ENCODE peak calls at places on chromosome 12, in seven cellular contexts. O is T-helper 2 cell treated with Interferon-gamma antibody and Interleukin-4, amounts not matched to agents 5 μg/mL and 100 μg/mL, for 36 hours; U is HT1080; K is head of caudate nucleus; F is HTR-8/SVneo; A is iPS-NIHi11; W is left lobe of liver. Z is an unnamed sample.

GRCh38 chr12:70083677-70084020 is 159.6 kb upstream of the CNOT2 start:
- DNase-seq in O (no peak), U (no peak), K (no peak), A (no peak), F (no peak), W (no peak), Z (no peak)

GRCh38 chr12:114588061-114588460 is 95.9 kb downstream of the TBX3 start:
- DNase-seq in K (no peak), U (no peak), O (no peak), F (no peak), W (no peak), A (no peak), Z (no peak)

GRCh38 chr12:29516431-29516875 is 19.0 kb upstream of the OVCH1 start:
- DNase-seq in W (no peak), K (no peak), F (no peak), O (no peak), U (peak), A (no peak), Z (peak)

GRCh38 chr12:123150273-123150803 is 552 bp downstream of the PITPNM2 start:
- DNase-seq in W (peak), F (no peak), K (no peak), U (no peak), A (peak), O (peak), Z (no peak)

GRCh38 chr12:53223391-53224267 is 8.4 kb downstream of the RARG start:
- DNase-seq in O (no peak), F (no peak), U (peak), A (no peak), K (peak), W (no peak), Z (no peak)

GRCh38 chr12:114625294-114625851 is 58.6 kb downstream of the TBX3 start:
- DNase-seq in K (no peak), O (peak), U (peak), F (peak), W (no peak), A (peak), Z (peak)

GRCh38 chr12:55816876-55817351 is 610 bp downstream of the SARNP start:
- DNase-seq in A (peak), K (no peak), F (no peak), W (no peak), U (peak), O (no peak), Z (no peak)

GRCh38 chr12:115102450-115102849 is 418.5 kb upstream of the TBX3 start:
- DNase-seq in A (no peak), U (no peak), K (no peak), F (no peak), W (no peak), O (no peak), Z (no peak)

GRCh38 chr12:6466184-6466573 is 4.3 kb downstream of the VAMP1 start:
- DNase-seq in A (no peak), F (no peak), W (no peak), O (no peak), K (no peak), U (no peak), Z (no peak)

GRCh38 chr12:132761911-132762583 is 415 bp upstream of the ANKLE2 start:
- DNase-seq in W (peak), A (peak), O (peak), F (peak), K (peak), U (peak), Z (peak)

GRCh38 chr12:95582230-95583058 is 31.2 kb upstream of the USP44 start:
- DNase-seq in A (peak), F (peak), U (peak), O (no peak), K (no peak), W (no peak), Z (peak)

GRCh38 chr12:49784756-49785409 is 43.3 kb downstream of the NCKAP5L start:
- DNase-seq in A (no peak), W (no peak), O (no peak), F (no peak), U (peak), K (no peak), Z (peak)

GRCh38 chr12:15956413-15957185 is 45.5 kb downstream of the DERA start:
- DNase-seq in A (peak), F (no peak), K (no peak), U (no peak), W (no peak), O (no peak), Z (no peak)

GRCh38 chr12:52741378-52742195 is 35.6 kb downstream of the KRT76 start:
- DNase-seq in K (no peak), U (peak), F (peak), A (peak), O (peak), W (peak), Z (peak)

GRCh38 chr12:30687265-30687986 is 8.2 kb downstream of the IPO8 start:
- DNase-seq in A (no peak), U (no peak), F (no peak), K (no peak), W (no peak), O (no peak), Z (no peak)

GRCh38 chr12:69475237-69475984 is 5.2 kb downstream of the FRS2 start:
- DNase-seq in K (no peak), O (no peak), U (no peak), A (peak), W (no peak), F (no peak), Z (no peak)

GRCh38 chr12:131378176-131378842 is 332.6 kb upstream of the SFSWAP start:
- DNase-seq in F (no peak), O (no peak), K (no peak), A (no peak), W (no peak), U (no peak), Z (no peak)

GRCh38 chr12:30968211-30968610 is 41.7 kb downstream of the TSPAN11 start:
- DNase-seq in K (no peak), U (no peak), W (no peak), F (no peak), A (no peak), O (no peak), Z (no peak)

GRCh38 chr12:77724367-77724957 is 106.2 kb upstream of the NAV3 start:
- DNase-seq in U (peak), K (no peak), A (peak), W (no peak), F (no peak), O (no peak), Z (peak)

GRCh38 chr12:42735869-42736361 is 146.4 kb upstream of the PRICKLE1 start:
- DNase-seq in A (no peak), K (peak), U (no peak), O (no peak), W (no peak), F (no peak), Z (no peak)

GRCh38 chr12:120212301-120212700 is 11.4 kb upstream of the RPLP0 start:
- DNase-seq in F (no peak), U (no peak), O (no peak), A (peak), K (no peak), W (no peak), Z (no peak)

GRCh38 chr12:132030367-132031038 is 80.8 kb downstream of the EP400 start:
- DNase-seq in W (no peak), U (no peak), O (no peak), F (no peak), K (peak), A (no peak), Z (peak)